ENCODE peak calls at places on chromosomes 13 and 19, in five cellular contexts. V is WERI-Rb-1, Z is right cardiac atrium, N is NCI-H1694, D is GM13977. E is an unnamed sample.

GRCh38 chr19:46574533-46574932 is 26.6 kb upstream of the CALM3 start:
- DNase-seq in V (peak), Z (no peak), N (no peak), D (no peak), E (no peak)

GRCh38 chr13:31054632-31055031 is 107.1 kb downstream of the HSPH1 start:
- DNase-seq in V (no peak), Z (no peak), N (no peak), D (no peak), E (no peak)

GRCh38 chr19:32781280-32781679 is 61.7 kb downstream of the TDRD12 start:
- DNase-seq in V (no peak), Z (no peak), N (no peak), D (no peak), E (no peak)

GRCh38 chr13:44465318-44465717 is 91.7 kb downstream of the SERP2 start:
- DNase-seq in V (no peak), Z (no peak), N (no peak), D (no peak), E (no peak)

GRCh38 chr13:23212621-23213020 is 31.8 kb downstream of the SGCG start:
- DNase-seq in V (no peak), Z (no peak), N (no peak), D (no peak), E (no peak)

GRCh38 chr19:49409441-49410029 is 13.7 kb downstream of the PTH2 start:
- DNase-seq in V (no peak), Z (no peak), N (no peak), D (no peak), E (no peak)

GRCh38 chr19:10214784-10215183 is 16.3 kb downstream of the S1PR2 start:
- DNase-seq in V (no peak), Z (no peak), N (no peak), D (no peak), E (no peak)

GRCh38 chr19:8631425-8631819 is 989 bp downstream of the NFILZ start:
- DNase-seq in V (no peak), Z (peak), N (no peak), D (no peak), E (no peak)

GRCh38 chr13:32894589-32895001 is 121.6 kb upstream of the KL start:
- DNase-seq in V (no peak), Z (no peak), N (no peak), D (no peak), E (no peak)

GRCh38 chr13:95494082-95494681 is 58.3 kb upstream of the CLDN10 start:
- DNase-seq in V (no peak), Z (no peak), N (peak), D (peak), E (peak)

GRCh38 chr13:34361528-34361927 is 543.6 kb downstream of the RFC3 start:
- DNase-seq in V (no peak), Z (no peak), N (no peak), D (no peak), E (peak)

GRCh38 chr13:51955841-51956603 is 55.2 kb downstream of the ATP7B start:
- DNase-seq in V (no peak), Z (no peak), N (peak), D (no peak), E (no peak)

E was measured in fibroblast of the conjunctiva.